ENCODE peak calls at places on chromosomes 3 and 15, in five cellular contexts. One of them, this sample, is unnamed.

GRCh38 chr3:48689384-48689783 is 3.7 kb upstream of the NCKIPSD start:
- DNase-seq in fibroblast of lung: no peak
- DNase-seq in lower lobe of right lung: no peak
- DNase-seq in GM12878: no peak
- DNase-seq in A549: no peak
- DNase-seq in this sample: no peak

GRCh38 chr3:50617911-50618481 is 1.0 kb downstream of the MAPKAPK3 start:
- DNase-seq in lower lobe of right lung: no peak
- DNase-seq in A549: no peak
- DNase-seq in GM12878: no peak
- DNase-seq in fibroblast of lung: no peak
- DNase-seq in this sample: no peak

GRCh38 chr3:110165344-110165743 is 828.0 kb upstream of the DPPA4 start:
- DNase-seq in GM12878: no peak
- DNase-seq in lower lobe of right lung: no peak
- DNase-seq in fibroblast of lung: no peak
- DNase-seq in A549: peak; percentile 31
- DNase-seq in this sample: no peak

GRCh38 chr3:186996356-186996755 is 66.0 kb downstream of the ST6GAL1 start:
- DNase-seq in lower lobe of right lung: no peak
- DNase-seq in fibroblast of lung: no peak
- DNase-seq in A549: no peak
- DNase-seq in GM12878: no peak
- DNase-seq in this sample: no peak

GRCh38 chr3:192841428-192841827 is 76.2 kb downstream of the MB21D2 start:
- DNase-seq in GM12878: no peak
- DNase-seq in A549: no peak
- DNase-seq in lower lobe of right lung: no peak
- DNase-seq in fibroblast of lung: no peak
- DNase-seq in this sample: peak; percentile 26

GRCh38 chr15:80507638-80508316 is 103.6 kb downstream of the ARNT2 start:
- DNase-seq in A549: no peak
- DNase-seq in fibroblast of lung: peak; percentile 88
- DNase-seq in GM12878: no peak
- DNase-seq in lower lobe of right lung: no peak
- DNase-seq in this sample: no peak

GRCh38 chr3:17195856-17196604 is 311.3 kb downstream of the PLCL2 start:
- DNase-seq in GM12878: peak; percentile 83
- DNase-seq in fibroblast of lung: peak; percentile 59
- DNase-seq in lower lobe of right lung: no peak
- DNase-seq in A549: no peak
- DNase-seq in this sample: no peak

GRCh38 chr3:100083209-100083608 is 31.1 kb downstream of the FILIP1L start:
- DNase-seq in fibroblast of lung: no peak
- DNase-seq in GM12878: no peak
- DNase-seq in A549: no peak
- DNase-seq in lower lobe of right lung: no peak
- DNase-seq in this sample: no peak

GRCh38 chr3:46849686-46850467 is 13.4 kb downstream of the MYL3 start:
- DNase-seq in fibroblast of lung: no peak
- DNase-seq in lower lobe of right lung: no peak
- DNase-seq in GM12878: no peak
- DNase-seq in A549: no peak
- DNase-seq in this sample: no peak

GRCh38 chr15:49712846-49713450 is 92.1 kb downstream of the DTWD1 start:
- DNase-seq in GM12878: no peak
- DNase-seq in A549: no peak
- DNase-seq in lower lobe of right lung: no peak
- DNase-seq in fibroblast of lung: no peak
- DNase-seq in this sample: no peak

GRCh38 chr3:50651875-50652529 is 22.7 kb upstream of the DOCK3 start:
- DNase-seq in lower lobe of right lung: no peak
- DNase-seq in GM12878: no peak
- DNase-seq in A549: no peak
- DNase-seq in fibroblast of lung: no peak
- DNase-seq in this sample: no peak

GRCh38 chr15:52558196-52558595 is 10.6 kb downstream of the ARPP19 start:
- DNase-seq in GM12878: peak; percentile 84
- DNase-seq in A549: peak; percentile 46
- DNase-seq in lower lobe of right lung: no peak
- DNase-seq in fibroblast of lung: peak; percentile 65
- DNase-seq in this sample: no peak

GRCh38 chr3:43094851-43095250 is 11.0 kb downstream of the POMGNT2 start:
- DNase-seq in A549: no peak
- DNase-seq in GM12878: no peak
- DNase-seq in lower lobe of right lung: no peak
- DNase-seq in fibroblast of lung: no peak
- DNase-seq in this sample: no peak

GRCh38 chr15:74497584-74497983 is 36.6 kb upstream of the UBL7 start:
- DNase-seq in lower lobe of right lung: no peak
- DNase-seq in A549: no peak
- DNase-seq in GM12878: peak; percentile 26
- DNase-seq in fibroblast of lung: no peak
- DNase-seq in this sample: no peak

GRCh38 chr15:22891426-22892210 is 53.2 kb downstream of the NIPA2 start:
- DNase-seq in GM12878: no peak
- DNase-seq in lower lobe of right lung: no peak
- DNase-seq in A549: no peak
- DNase-seq in fibroblast of lung: no peak
- DNase-seq in this sample: no peak

GRCh38 chr3:151290673-151291072 is 12.3 kb upstream of the P2RY14 start:
- DNase-seq in lower lobe of right lung: no peak
- DNase-seq in fibroblast of lung: peak; percentile 74
- DNase-seq in GM12878: no peak
- DNase-seq in A549: peak; percentile 48
- DNase-seq in this sample: no peak

GRCh38 chr15:29857196-29857595 is 34.9 kb upstream of the TJP1 start:
- DNase-seq in A549: peak; percentile 68
- DNase-seq in lower lobe of right lung: no peak
- DNase-seq in fibroblast of lung: peak; percentile 17
- DNase-seq in GM12878: no peak
- DNase-seq in this sample: no peak

GRCh38 chr3:175659951-175660350 is 800.8 kb downstream of the NAALADL2 start:
- DNase-seq in lower lobe of right lung: no peak
- DNase-seq in A549: no peak
- DNase-seq in GM12878: no peak
- DNase-seq in fibroblast of lung: no peak
- DNase-seq in this sample: no peak

GRCh38 chr15:99997112-99997651 is 263.9 kb upstream of the LYSMD4 start:
- DNase-seq in fibroblast of lung: no peak
- DNase-seq in A549: no peak
- DNase-seq in GM12878: no peak
- DNase-seq in lower lobe of right lung: no peak
- DNase-seq in this sample: no peak

GRCh38 chr3:164451083-164451910 is 627.0 kb downstream of the SI start:
- DNase-seq in A549: no peak
- DNase-seq in GM12878: no peak
- DNase-seq in fibroblast of lung: no peak
- DNase-seq in lower lobe of right lung: no peak
- DNase-seq in this sample: no peak

GRCh38 chr3:242986-243706 is 46.6 kb downstream of the CHL1 start:
- DNase-seq in A549: no peak
- DNase-seq in GM12878: no peak
- DNase-seq in fibroblast of lung: peak; percentile 98
- DNase-seq in lower lobe of right lung: no peak
- DNase-seq in this sample: no peak

GRCh38 chr3:111776844-111777483 is 82.1 kb upstream of the PHLDB2 start:
- DNase-seq in GM12878: no peak
- DNase-seq in A549: no peak
- DNase-seq in lower lobe of right lung: no peak
- DNase-seq in fibroblast of lung: no peak
- DNase-seq in this sample: no peak

GRCh38 chr3:30708472-30708871 is 102.1 kb downstream of the TGFBR2 start:
- DNase-seq in lower lobe of right lung: no peak
- DNase-seq in fibroblast of lung: no peak
- DNase-seq in A549: no peak
- DNase-seq in GM12878: no peak
- DNase-seq in this sample: no peak

GRCh38 chr3:165827883-165828282 is 9.3 kb downstream of the BCHE start:
- DNase-seq in GM12878: no peak
- DNase-seq in A549: no peak
- DNase-seq in lower lobe of right lung: no peak
- DNase-seq in fibroblast of lung: no peak
- DNase-seq in this sample: no peak

GRCh38 chr15:56393277-56393676 is 28.1 kb downstream of the TEX9 start:
- DNase-seq in GM12878: no peak
- DNase-seq in A549: no peak
- DNase-seq in fibroblast of lung: no peak
- DNase-seq in lower lobe of right lung: no peak
- DNase-seq in this sample: no peak

GRCh38 chr3:49456417-49456816 is 13.7 kb upstream of the DAG1 start:
- DNase-seq in GM12878: no peak
- DNase-seq in lower lobe of right lung: no peak
- DNase-seq in fibroblast of lung: no peak
- DNase-seq in A549: no peak
- DNase-seq in this sample: no peak

GRCh38 chr3:53796161-53796560 is 50.1 kb downstream of the CHDH start:
- DNase-seq in GM12878: no peak
- DNase-seq in A549: no peak
- DNase-seq in fibroblast of lung: no peak
- DNase-seq in lower lobe of right lung: no peak
- DNase-seq in this sample: no peak

GRCh38 chr3:124396397-124396796 is 333.9 kb upstream of the UMPS start:
- DNase-seq in GM12878: no peak
- DNase-seq in A549: no peak
- DNase-seq in fibroblast of lung: no peak
- DNase-seq in lower lobe of right lung: no peak
- DNase-seq in this sample: no peak

GRCh38 chr3:116524455-116524854 is 79.2 kb upstream of the LSAMP start:
- DNase-seq in A549: no peak
- DNase-seq in fibroblast of lung: peak; percentile 39
- DNase-seq in GM12878: no peak
- DNase-seq in lower lobe of right lung: no peak
- DNase-seq in this sample: no peak

DNA sequence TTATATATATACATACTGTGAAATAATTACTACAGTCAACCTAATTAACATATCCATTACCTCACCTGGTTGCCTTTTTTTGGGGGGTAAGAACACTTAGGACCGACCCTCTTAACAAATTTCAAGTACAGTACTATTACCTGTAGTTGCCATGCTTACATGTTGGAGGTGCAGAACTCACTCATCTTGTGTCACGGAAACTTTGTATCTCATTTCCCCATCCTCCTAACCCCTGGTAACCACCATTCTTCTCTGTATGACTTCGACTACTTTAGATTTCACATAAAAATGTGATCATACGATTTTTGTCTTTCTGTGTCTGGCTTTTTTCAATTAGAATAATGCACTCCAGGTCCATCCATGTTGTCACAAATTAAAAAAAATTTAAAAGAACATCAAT is 55.5 kb upstream of the MELTF start:
- DNase-seq in fibroblast of lung: no peak
- DNase-seq in GM12878: no peak
- DNase-seq in lower lobe of right lung: no peak
- DNase-seq in A549: no peak
- DNase-seq in this sample: no peak
- TF ChIP-seq CTCF in fibroblast of lung: no peak
- TF ChIP-seq CTCF in GM12878: no peak
- TF ChIP-seq CTCF in lower lobe of right lung: no peak
- TF ChIP-seq CTCF in A549: no peak
- TF ChIP-seq CTCF in this sample: no peak

DNA sequence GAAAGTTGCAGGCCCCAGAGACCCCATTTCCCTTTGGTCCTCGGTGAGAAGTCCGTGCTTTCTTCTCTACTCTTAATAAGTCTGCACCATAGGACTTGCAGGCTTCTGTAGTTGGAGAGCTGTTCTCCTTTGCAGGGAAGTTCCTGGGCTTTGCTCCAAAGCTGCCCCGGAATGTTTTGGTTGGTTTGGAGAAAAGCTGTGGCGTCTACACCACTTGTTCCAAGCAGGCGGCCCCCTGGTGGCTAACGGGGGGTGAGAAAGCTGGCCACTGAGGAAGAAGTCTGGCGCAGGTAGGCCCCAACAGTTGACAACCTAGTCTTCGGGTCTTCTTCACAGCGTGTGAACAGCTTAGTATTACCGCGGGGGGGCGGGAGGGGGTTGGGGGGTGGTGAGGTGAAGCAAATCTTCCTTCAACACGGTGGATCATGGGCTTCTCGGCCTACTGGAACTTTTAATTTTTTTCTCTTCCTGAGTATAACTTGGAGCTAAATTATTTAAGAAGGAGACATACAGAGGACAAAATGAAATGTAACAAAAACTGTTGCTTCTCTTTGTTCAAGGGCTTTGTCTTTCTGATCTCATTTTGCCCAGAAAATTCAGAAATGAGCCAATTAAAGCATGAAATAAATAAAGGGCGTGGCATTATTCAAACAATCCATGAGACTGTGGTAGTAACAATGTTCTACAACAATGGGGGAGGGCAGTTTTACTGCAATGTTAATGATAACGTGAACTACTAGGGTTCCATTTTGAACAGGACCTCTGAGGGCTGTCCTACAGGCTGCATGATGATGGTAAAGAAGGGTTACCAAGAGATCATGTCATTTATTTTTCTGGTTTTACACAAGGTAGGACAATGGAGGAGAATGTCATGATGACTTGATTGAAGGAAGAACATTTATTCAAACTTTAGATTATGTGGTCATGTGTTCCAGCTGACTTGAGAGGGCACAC is 2.2 kb upstream of the THRB start:
- DNase-seq in A549: peak; percentile 80
- DNase-seq in lower lobe of right lung: peak; percentile 73
- DNase-seq in fibroblast of lung: peak; percentile 89
- DNase-seq in GM12878: no peak
- DNase-seq in this sample: peak; percentile 87
- H3K4me1 ChIP-seq in A549: peaks cover 30% of the 10 kb centered on the region
- H3K4me1 ChIP-seq in lower lobe of right lung: peaks cover 13% of the 10 kb centered on the region
- H3K4me1 ChIP-seq in fibroblast of lung: no peaks in the 10 kb centered on the region
- H3K4me1 ChIP-seq in GM12878: no peaks in the 10 kb centered on the region
- H3K4me1 ChIP-seq in this sample: peaks cover 10% of the 10 kb centered on the region

GRCh38 chr15:71826196-71826595 is 15.8 kb downstream of the NR2E3 start:
- DNase-seq in A549: no peak
- DNase-seq in fibroblast of lung: no peak
- DNase-seq in lower lobe of right lung: no peak
- DNase-seq in GM12878: no peak
- DNase-seq in this sample: no peak

GRCh38 chr15:71821547-71822129 is 11.3 kb downstream of the NR2E3 start:
- DNase-seq in lower lobe of right lung: no peak
- DNase-seq in GM12878: no peak
- DNase-seq in A549: no peak
- DNase-seq in fibroblast of lung: no peak
- DNase-seq in this sample: no peak

GRCh38 chr15:71820127-71820526 is 9.8 kb downstream of the NR2E3 start:
- DNase-seq in lower lobe of right lung: no peak
- DNase-seq in A549: no peak
- DNase-seq in fibroblast of lung: no peak
- DNase-seq in GM12878: no peak
- DNase-seq in this sample: no peak

GRCh38 chr15:71822890-71823289 is 12.5 kb downstream of the NR2E3 start:
- DNase-seq in A549: no peak
- DNase-seq in GM12878: no peak
- DNase-seq in fibroblast of lung: no peak
- DNase-seq in lower lobe of right lung: no peak
- DNase-seq in this sample: no peak

GRCh38 chr15:71823801-71824200 is 13.4 kb downstream of the NR2E3 start:
- DNase-seq in fibroblast of lung: no peak
- DNase-seq in GM12878: no peak
- DNase-seq in lower lobe of right lung: no peak
- DNase-seq in A549: no peak
- DNase-seq in this sample: no peak
- H3K9me3 ChIP-seq in fibroblast of lung: peaks cover 4% of the 10 kb centered on the region
- H3K9me3 ChIP-seq in GM12878: peaks cover 13% of the 10 kb centered on the region
- H3K9me3 ChIP-seq in lower lobe of right lung: peaks cover 43% of the 10 kb centered on the region
- H3K9me3 ChIP-seq in A549: peaks cover 59% of the 10 kb centered on the region
- H3K9me3 ChIP-seq in this sample: no peaks in the 10 kb centered on the region

GRCh38 chr3:102004561-102004960 is 155.2 kb downstream of the NFKBIZ start:
- DNase-seq in A549: no peak
- DNase-seq in fibroblast of lung: no peak
- DNase-seq in lower lobe of right lung: no peak
- DNase-seq in GM12878: no peak
- DNase-seq in this sample: no peak
- TF ChIP-seq CTCF in A549: no peak
- TF ChIP-seq CTCF in fibroblast of lung: no peak
- TF ChIP-seq CTCF in lower lobe of right lung: no peak
- TF ChIP-seq CTCF in GM12878: no peak
- TF ChIP-seq CTCF in this sample: no peak